ENCODE peak calls at places on chromosomes 1 and 21, in ten cellular contexts. U, L, E, B, H, S, D, Y, M and G are unnamed samples.

GRCh38 chr21:35481005-35481404 is 431.9 kb upstream of the RUNX1 start:
- DNase-seq in H (no peak), U (no peak), E (no peak), S (no peak), M (no peak), B (no peak), D (no peak), Y (no peak), L (no peak), G (no peak)

GRCh38 chr1:109906160-109906838 is 4.3 kb upstream of the CSF1 start:
- DNase-seq in D (no peak), E (peak), H (peak), L (no peak), U (no peak), S (peak), M (no peak), Y (peak), B (no peak), G (peak)

GRCh38 chr1:216750031-216750627 is 26.9 kb upstream of the ESRRG start:
- DNase-seq in D (peak), S (no peak), L (peak), E (no peak), B (peak), M (peak), Y (peak), U (peak), H (no peak), G (peak)

GRCh38 chr21:25878334-25878733 is 143.6 kb downstream of the GABPA start:
- DNase-seq in E (no peak), M (no peak), H (no peak), S (no peak), L (no peak), Y (no peak), U (no peak), D (peak), B (no peak), G (no peak)

GRCh38 chr1:219347843-219348475 is 174.3 kb downstream of the LYPLAL1 start:
- DNase-seq in B (no peak), E (no peak), L (peak), D (no peak), M (no peak), S (no peak), Y (peak), U (no peak), H (no peak), G (no peak)

GRCh38 chr1:66951513-66951912 is 26.7 kb downstream of the MIER1 start:
- DNase-seq in Y (no peak), D (peak), M (no peak), B (no peak), U (no peak), L (no peak), E (no peak), H (no peak), S (no peak), G (no peak)

GRCh38 chr1:201173736-201174135 is 16.9 kb upstream of the IGFN1 start:
- DNase-seq in S (no peak), L (no peak), H (no peak), D (no peak), M (no peak), B (no peak), Y (no peak), U (no peak), E (no peak), G (no peak)

GRCh38 chr1:164728719-164729118 is 169.7 kb downstream of the PBX1 start:
- DNase-seq in M (no peak), B (peak), S (no peak), D (peak), U (no peak), Y (peak), E (no peak), H (no peak), L (no peak), G (peak)

GRCh38 chr1:153415850-153416570 is at the start of gene S100A7A:
- DNase-seq in D (no peak), S (no peak), B (no peak), Y (no peak), U (no peak), E (no peak), M (no peak), H (no peak), L (no peak), G (no peak)

GRCh38 chr1:205192287-205192686 is 19.2 kb downstream of the DSTYK start:
- DNase-seq in E (no peak), Y (peak), D (no peak), B (no peak), M (no peak), U (peak), L (no peak), S (no peak), H (no peak), G (no peak)

GRCh38 chr1:34786521-34787325 is 5.7 kb downstream of the GJB3 start:
- DNase-seq in L (peak), E (peak), U (peak), H (peak), M (peak), D (peak), Y (peak), B (peak), S (peak), G (peak)

GRCh38 chr1:159005676-159006075 is 4.0 kb upstream of the IFI16 start:
- DNase-seq in E (no peak), H (no peak), L (no peak), B (no peak), U (peak), D (no peak), M (peak), S (no peak), Y (no peak), G (peak)

GRCh38 chr1:71047635-71048607 is at the start of gene PTGER3:
- DNase-seq in D (no peak), U (peak), E (peak), Y (peak), B (peak), M (no peak), L (peak), H (peak), S (peak), G (peak)

GRCh38 chr1:1601564-1602320 is 1.8 kb upstream of the FNDC10 start:
- DNase-seq in H (no peak), L (no peak), M (no peak), E (no peak), D (no peak), U (no peak), B (no peak), S (no peak), Y (no peak), G (no peak)

GRCh38 chr1:111743679-111744101 is 4.5 kb upstream of the INKA2 start:
- DNase-seq in M (peak), H (no peak), B (no peak), Y (no peak), L (no peak), U (no peak), E (no peak), S (no peak), D (peak), G (no peak)

GRCh38 chr1:243421784-243422183 is 165.9 kb downstream of the SDCCAG8 start:
- DNase-seq in U (peak), H (peak), E (peak), D (peak), M (peak), L (peak), B (peak), S (peak), Y (peak), G (peak)

GRCh38 chr1:181906631-181907030 is 154.9 kb downstream of the ZNF648 start:
- DNase-seq in U (no peak), M (no peak), S (no peak), D (no peak), E (no peak), Y (no peak), L (no peak), H (no peak), B (no peak), G (no peak)

GRCh38 chr1:168443899-168444298 is 99.9 kb downstream of the XCL2 start:
- DNase-seq in L (no peak), E (no peak), Y (no peak), U (no peak), S (peak), M (no peak), B (no peak), D (no peak), H (no peak), G (no peak)

GRCh38 chr1:93801471-93801870 is 77.5 kb downstream of the DNTTIP2 start:
- DNase-seq in D (peak), L (no peak), B (no peak), E (no peak), Y (no peak), U (no peak), H (no peak), S (no peak), M (no peak), G (no peak)

GRCh38 chr1:87787551-87787950 is 458.9 kb downstream of the LMO4 start:
- DNase-seq in U (no peak), Y (peak), B (no peak), E (no peak), S (no peak), M (peak), H (no peak), D (peak), L (no peak), G (no peak)

GRCh38 chr1:167221126-167221803 is 579 bp downstream of the POU2F1 start:
- DNase-seq in H (peak), E (peak), L (peak), B (no peak), D (no peak), S (peak), U (peak), Y (no peak), M (peak), G (no peak)

GRCh38 chr1:57310992-57311790 is 112.7 kb downstream of the DAB1 start:
- DNase-seq in Y (no peak), B (no peak), S (no peak), M (no peak), H (no peak), L (no peak), E (no peak), U (no peak), D (no peak), G (no peak)

GRCh38 chr1:201608635-201609395 is 69.9 kb downstream of the NAV1 start:
- DNase-seq in L (no peak), D (peak), M (no peak), Y (no peak), H (no peak), B (no peak), E (no peak), S (no peak), U (no peak), G (no peak)

GRCh38 chr1:87549691-87550090 is 221.0 kb downstream of the LMO4 start:
- DNase-seq in E (no peak), H (no peak), B (no peak), U (no peak), S (no peak), D (no peak), Y (no peak), M (no peak), L (no peak), G (no peak)

GRCh38 chr1:212433577-212434462 is 1.1 kb downstream of the NENF start:
- DNase-seq in B (no peak), S (no peak), D (no peak), E (no peak), H (no peak), U (no peak), M (peak), Y (peak), L (no peak), G (no peak)

GRCh38 chr21:35025206-35026152 is 23.6 kb downstream of the RUNX1 start:
- DNase-seq in B (no peak), M (no peak), L (no peak), U (no peak), S (no peak), H (no peak), E (no peak), D (peak), Y (no peak), G (peak)

GRCh38 chr1:147238053-147238902 is 4.2 kb upstream of the CHD1L start:
- DNase-seq in U (no peak), E (no peak), D (no peak), Y (peak), M (no peak), L (no peak), H (no peak), S (no peak), B (no peak), G (no peak)

GRCh38 chr21:30718239-30718909 is at the start of gene KRTAP21-3:
- DNase-seq in L (no peak), D (peak), M (no peak), E (no peak), S (no peak), H (no peak), B (no peak), Y (no peak), U (no peak), G (no peak)

GRCh38 chr1:203202431-203203245 is 16.1 kb upstream of the CHI3L1 start:
- DNase-seq in H (no peak), Y (no peak), L (peak), D (peak), M (no peak), E (no peak), S (no peak), B (no peak), U (no peak), G (no peak)

GRCh38 chr21:28971171-28971570 is 21.5 kb downstream of the LTN1 start:
- DNase-seq in L (no peak), Y (no peak), H (no peak), U (no peak), S (no peak), M (peak), D (peak), B (no peak), E (no peak), G (no peak)

GRCh38 chr21:42286416-42286815 is 28.8 kb downstream of the TFF3 start:
- DNase-seq in M (no peak), B (no peak), U (no peak), E (no peak), D (no peak), S (no peak), L (no peak), Y (no peak), H (no peak), G (no peak)